ENCODE peak calls at places on chromosomes 5 and 9, in five cellular contexts. One of them, this sample, is unnamed.

GRCh38 chr9:18138676-18139075 is 335.3 kb upstream of the ADAMTSL1 start:
- DNase-seq in T-helper 9 cell: no peak
- DNase-seq in posterior vena cava: no peak
- DNase-seq in K562: no peak
- DNase-seq in neural crest cell: no peak
- DNase-seq in this sample: no peak

GRCh38 chr5:108184940-108185339 is 197.0 kb downstream of the FBXL17 start:
- DNase-seq in T-helper 9 cell: no peak
- DNase-seq in posterior vena cava: no peak
- DNase-seq in K562: no peak
- DNase-seq in neural crest cell: no peak
- DNase-seq in this sample: no peak

GRCh38 chr5:150342583-150342982 is 14.9 kb upstream of the TCOF1 start:
- DNase-seq in T-helper 9 cell: no peak
- DNase-seq in posterior vena cava: no peak
- DNase-seq in K562: no peak
- DNase-seq in neural crest cell: no peak
- DNase-seq in this sample: no peak

GRCh38 chr9:34612788-34613390 is 992 bp upstream of the RPP25L start:
- DNase-seq in T-helper 9 cell: peak; percentile 59
- DNase-seq in posterior vena cava: peak; percentile 91
- DNase-seq in K562: peak; percentile 73
- DNase-seq in neural crest cell: peak; percentile 81
- DNase-seq in this sample: peak; percentile 60

GRCh38 chr5:133754575-133755169 is 142.3 kb upstream of the FSTL4 start:
- DNase-seq in T-helper 9 cell: no peak
- DNase-seq in posterior vena cava: no peak
- DNase-seq in K562: peak; percentile 42
- DNase-seq in neural crest cell: no peak
- DNase-seq in this sample: no peak

GRCh38 chr9:91572044-91572443 is 148.4 kb upstream of the NFIL3 start:
- DNase-seq in T-helper 9 cell: no peak
- DNase-seq in posterior vena cava: no peak
- DNase-seq in K562: no peak
- DNase-seq in neural crest cell: no peak
- DNase-seq in this sample: no peak

GRCh38 chr5:81021486-81021885 is 61.3 kb downstream of the RASGRF2 start:
- DNase-seq in T-helper 9 cell: no peak
- DNase-seq in posterior vena cava: no peak
- DNase-seq in K562: no peak
- DNase-seq in neural crest cell: no peak
- DNase-seq in this sample: no peak

GRCh38 chr9:86315088-86315487 is 32.8 kb upstream of the ISCA1 start:
- DNase-seq in T-helper 9 cell: no peak
- DNase-seq in posterior vena cava: no peak
- DNase-seq in K562: no peak
- DNase-seq in neural crest cell: no peak
- DNase-seq in this sample: no peak

GRCh38 chr5:127619908-127620479 is 28.9 kb upstream of the CTXN3 start:
- DNase-seq in T-helper 9 cell: no peak
- DNase-seq in posterior vena cava: no peak
- DNase-seq in K562: no peak
- DNase-seq in neural crest cell: no peak
- DNase-seq in this sample: no peak

GRCh38 chr5:93909356-93909755 is 168.0 kb upstream of the POU5F2 start:
- DNase-seq in T-helper 9 cell: no peak
- DNase-seq in posterior vena cava: no peak
- DNase-seq in K562: no peak
- DNase-seq in neural crest cell: no peak
- DNase-seq in this sample: no peak

GRCh38 chr5:60701317-60701988 is 1.5 kb upstream of the DEPDC1B start:
- DNase-seq in T-helper 9 cell: no peak
- DNase-seq in posterior vena cava: no peak
- DNase-seq in K562: no peak
- DNase-seq in neural crest cell: no peak
- DNase-seq in this sample: no peak

GRCh38 chr9:109986423-109987055 is 206.5 kb downstream of the PALM2AKAP2 start:
- DNase-seq in T-helper 9 cell: no peak
- DNase-seq in posterior vena cava: no peak
- DNase-seq in K562: no peak
- DNase-seq in neural crest cell: no peak
- DNase-seq in this sample: no peak

GRCh38 chr5:172901788-172902496 is 57.3 kb upstream of the RPL26L1 start:
- DNase-seq in T-helper 9 cell: no peak
- DNase-seq in posterior vena cava: no peak
- DNase-seq in K562: no peak
- DNase-seq in neural crest cell: no peak
- DNase-seq in this sample: no peak

GRCh38 chr5:144048254-144048856 is 122.1 kb downstream of the YIPF5 start:
- DNase-seq in T-helper 9 cell: no peak
- DNase-seq in posterior vena cava: no peak
- DNase-seq in K562: no peak
- DNase-seq in neural crest cell: no peak
- DNase-seq in this sample: no peak

GRCh38 chr5:159814810-159815585 is 101.3 kb upstream of the ADRA1B start:
- DNase-seq in T-helper 9 cell: no peak
- DNase-seq in posterior vena cava: no peak
- DNase-seq in K562: no peak
- DNase-seq in neural crest cell: no peak
- DNase-seq in this sample: no peak

GRCh38 chr9:136855461-136856077 is 3.4 kb downstream of the MAMDC4 start:
- DNase-seq in T-helper 9 cell: no peak
- DNase-seq in posterior vena cava: no peak
- DNase-seq in K562: no peak
- DNase-seq in neural crest cell: no peak
- DNase-seq in this sample: no peak

GRCh38 chr9:88754452-88754851 is 219.5 kb downstream of the NXNL2 start:
- DNase-seq in T-helper 9 cell: no peak
- DNase-seq in posterior vena cava: no peak
- DNase-seq in K562: no peak
- DNase-seq in neural crest cell: no peak
- DNase-seq in this sample: no peak

GRCh38 chr9:129150122-129150521 is 27.9 kb downstream of the IER5L start:
- DNase-seq in T-helper 9 cell: no peak
- DNase-seq in posterior vena cava: no peak
- DNase-seq in K562: no peak
- DNase-seq in neural crest cell: no peak
- DNase-seq in this sample: no peak

GRCh38 chr5:175109058-175109755 is 334.8 kb downstream of the DRD1 start:
- DNase-seq in T-helper 9 cell: no peak
- DNase-seq in posterior vena cava: no peak
- DNase-seq in K562: no peak
- DNase-seq in neural crest cell: no peak
- DNase-seq in this sample: no peak

GRCh38 chr9:27329292-27329691 is 32.3 kb upstream of the EQTN start:
- DNase-seq in T-helper 9 cell: no peak
- DNase-seq in posterior vena cava: no peak
- DNase-seq in K562: no peak
- DNase-seq in neural crest cell: no peak
- DNase-seq in this sample: no peak

GRCh38 chr5:135835766-135836165 is 1.3 kb downstream of the SLC25A48 start:
- DNase-seq in T-helper 9 cell: no peak
- DNase-seq in posterior vena cava: peak; percentile 58
- DNase-seq in K562: no peak
- DNase-seq in neural crest cell: no peak
- DNase-seq in this sample: no peak

GRCh38 chr9:137382444-137382727 is 40.6 kb downstream of the EXD3 start:
- DNase-seq in T-helper 9 cell: no peak
- DNase-seq in posterior vena cava: no peak
- DNase-seq in K562: no peak
- DNase-seq in neural crest cell: no peak
- DNase-seq in this sample: no peak

GRCh38 chr9:70554881-70555280 is 140.4 kb upstream of the KLF9 start:
- DNase-seq in T-helper 9 cell: no peak
- DNase-seq in posterior vena cava: no peak
- DNase-seq in K562: no peak
- DNase-seq in neural crest cell: no peak
- DNase-seq in this sample: no peak

GRCh38 chr5:32312194-32312681 is 501 bp downstream of the MTMR12 start:
- DNase-seq in T-helper 9 cell: peak; percentile 26
- DNase-seq in posterior vena cava: peak; percentile 92
- DNase-seq in K562: peak; percentile 54
- DNase-seq in neural crest cell: peak; percentile 41
- DNase-seq in this sample: peak; percentile 20

GRCh38 chr5:177429248-177430045 is 3.0 kb downstream of the GRK6 start:
- DNase-seq in T-helper 9 cell: peak; percentile 72
- DNase-seq in posterior vena cava: peak; percentile 93
- DNase-seq in K562: peak; percentile 59
- DNase-seq in neural crest cell: no peak
- DNase-seq in this sample: peak; percentile 72

GRCh38 chr5:145510324-145510723 is 324.8 kb downstream of the PRELID2 start:
- DNase-seq in T-helper 9 cell: no peak
- DNase-seq in posterior vena cava: no peak
- DNase-seq in K562: no peak
- DNase-seq in neural crest cell: no peak
- DNase-seq in this sample: no peak

GRCh38 chr9:70435948-70436347 is 21.5 kb upstream of the KLF9 start:
- DNase-seq in T-helper 9 cell: no peak
- DNase-seq in posterior vena cava: no peak
- DNase-seq in K562: no peak
- DNase-seq in neural crest cell: no peak
- DNase-seq in this sample: no peak

GRCh38 chr9:76667521-76667957 is 96.7 kb upstream of the PCA3 start:
- DNase-seq in T-helper 9 cell: no peak
- DNase-seq in posterior vena cava: no peak
- DNase-seq in K562: peak; percentile 47
- DNase-seq in neural crest cell: no peak
- DNase-seq in this sample: no peak

GRCh38 chr5:9302228-9302627 is 243.6 kb downstream of the SEMA5A start:
- DNase-seq in T-helper 9 cell: no peak
- DNase-seq in posterior vena cava: no peak
- DNase-seq in K562: no peak
- DNase-seq in neural crest cell: no peak
- DNase-seq in this sample: no peak

GRCh38 chr9:34032631-34033030 is 16.1 kb downstream of the UBAP2 start:
- DNase-seq in T-helper 9 cell: no peak
- DNase-seq in posterior vena cava: no peak
- DNase-seq in K562: no peak
- DNase-seq in neural crest cell: no peak
- DNase-seq in this sample: no peak

GRCh38 chr9:19998153-19998552 is 209.3 kb upstream of the SLC24A2 start:
- DNase-seq in T-helper 9 cell: no peak
- DNase-seq in posterior vena cava: no peak
- DNase-seq in K562: no peak
- DNase-seq in neural crest cell: no peak
- DNase-seq in this sample: no peak

GRCh38 chr5:124908603-124909451 is 162.4 kb upstream of the ZNF608 start:
- DNase-seq in T-helper 9 cell: no peak
- DNase-seq in posterior vena cava: no peak
- DNase-seq in K562: no peak
- DNase-seq in neural crest cell: no peak
- DNase-seq in this sample: no peak

GRCh38 chr5:56625577-56625976 is 189.8 kb upstream of the MAP3K1 start:
- DNase-seq in T-helper 9 cell: no peak
- DNase-seq in posterior vena cava: no peak
- DNase-seq in K562: no peak
- DNase-seq in neural crest cell: no peak
- DNase-seq in this sample: no peak

This sample was measured in T follicular helper cell.